ENCODE peak calls at places on chromosomes 3 and 15, in six cellular contexts. N, U, R, J, W and Z are unnamed samples.

GRCh38 chr3:108103971-108104797 is 13.4 kb upstream of the CD47 start:
- DNase-seq in J (no peak), N (no peak), W (no peak), U (peak), R (no peak), Z (no peak)

GRCh38 chr3:197256836-197257444 is 41.5 kb downstream of the DLG1 start:
- DNase-seq in R (peak), U (peak), J (peak), N (peak), W (no peak), Z (no peak)

GRCh38 chr3:61645148-61645547 is 83.8 kb downstream of the PTPRG start:
- DNase-seq in N (no peak), J (no peak), W (no peak), R (no peak), U (no peak), Z (no peak)

GRCh38 chr3:149701206-149701976 is 43.6 kb upstream of the WWTR1 start:
- DNase-seq in W (no peak), U (no peak), J (no peak), N (no peak), R (no peak), Z (no peak)

GRCh38 chr3:150797155-150797554 is 34.2 kb upstream of the SIAH2 start:
- DNase-seq in W (no peak), N (no peak), U (peak), J (no peak), R (no peak), Z (no peak)

GRCh38 chr3:140145501-140145900 is 210.5 kb downstream of the CLSTN2 start:
- DNase-seq in U (no peak), J (peak), W (no peak), R (no peak), N (no peak), Z (no peak)

GRCh38 chr3:108319428-108320053 is 23.2 kb downstream of the HHLA2 start:
- DNase-seq in R (no peak), J (no peak), W (no peak), U (no peak), N (no peak), Z (no peak)

GRCh38 chr3:149020196-149020838 is 29.0 kb downstream of the GYG1 start:
- DNase-seq in U (no peak), R (no peak), N (no peak), W (no peak), J (no peak), Z (peak)

GRCh38 chr3:46484911-46485696 is 12.7 kb upstream of the RTP3 start:
- DNase-seq in W (peak), R (no peak), J (no peak), N (no peak), U (no peak), Z (no peak)

GRCh38 chr3:138329127-138329983 is at the start of gene NME9:
- DNase-seq in R (peak), J (peak), W (peak), U (peak), N (peak), Z (peak)

GRCh38 chr15:25725758-25726157 is 137.4 kb downstream of the ATP10A start:
- DNase-seq in U (no peak), W (no peak), J (no peak), R (no peak), N (no peak), Z (no peak)

GRCh38 chr3:119973276-119973675 is 121.0 kb downstream of the GSK3B start:
- DNase-seq in N (no peak), W (no peak), U (no peak), R (no peak), J (no peak), Z (no peak)

GRCh38 chr15:29736012-29736744 is 86.1 kb downstream of the TJP1 start:
- DNase-seq in U (no peak), R (no peak), N (no peak), W (no peak), J (no peak), Z (no peak)

GRCh38 chr3:111690242-111690641 is 95.1 kb upstream of the ZBED2 start:
- DNase-seq in N (no peak), R (no peak), U (peak), W (no peak), J (no peak), Z (no peak)

GRCh38 chr3:128312271-128312670 is 154.4 kb downstream of the DNAJB8 start:
- DNase-seq in J (no peak), N (no peak), W (no peak), R (no peak), U (no peak), Z (no peak)

GRCh38 chr15:53833134-53833624 is 73.7 kb upstream of the WDR72 start:
- DNase-seq in U (peak), W (no peak), N (no peak), R (peak), J (no peak), Z (no peak)

GRCh38 chr15:30906366-30906765 is 2.7 kb downstream of the FAN1 start:
- DNase-seq in N (no peak), U (no peak), W (no peak), J (no peak), R (no peak), Z (no peak)

GRCh38 chr15:93047621-93048425 is 41.2 kb downstream of the RGMA start:
- DNase-seq in R (no peak), J (no peak), N (no peak), U (no peak), W (no peak), Z (no peak)

GRCh38 chr3:94226058-94226457 is 163.2 kb downstream of the NSUN3 start:
- DNase-seq in J (no peak), N (no peak), R (no peak), U (peak), W (no peak), Z (no peak)

GRCh38 chr3:23762214-23763039 is 43.3 kb upstream of the UBE2E1 start:
- DNase-seq in W (no peak), J (no peak), N (no peak), U (peak), R (no peak), Z (no peak)

GRCh38 chr3:133112666-133113065 is 74.5 kb downstream of the TMEM108 start:
- DNase-seq in R (no peak), J (no peak), U (peak), N (no peak), W (no peak), Z (no peak)

GRCh38 chr15:77533530-77533929 is 99.2 kb downstream of the LINGO1 start:
- DNase-seq in W (peak), R (no peak), U (no peak), J (peak), N (no peak), Z (no peak)

GRCh38 chr3:127457094-127457475 is 133.4 kb downstream of the TPRA1 start:
- DNase-seq in W (no peak), J (peak), R (no peak), N (no peak), U (peak), Z (peak)

GRCh38 chr3:41679412-41679811 is 282.5 kb downstream of the ULK4 start:
- DNase-seq in R (no peak), U (no peak), W (no peak), N (no peak), J (no peak), Z (no peak)

GRCh38 chr15:75697523-75698398 is 14.9 kb downstream of the CSPG4 start:
- DNase-seq in R (no peak), U (no peak), W (no peak), N (no peak), J (no peak), Z (no peak)

GRCh38 chr3:31890742-31891469 is 90.2 kb downstream of the OSBPL10 start:
- DNase-seq in R (no peak), N (no peak), U (no peak), J (no peak), W (no peak), Z (no peak)
- H3K4me3 ChIP-seq in R (no peak), N (no peak), U (no peak), J (no peak), W (no peak), Z (no peak)

DNA sequence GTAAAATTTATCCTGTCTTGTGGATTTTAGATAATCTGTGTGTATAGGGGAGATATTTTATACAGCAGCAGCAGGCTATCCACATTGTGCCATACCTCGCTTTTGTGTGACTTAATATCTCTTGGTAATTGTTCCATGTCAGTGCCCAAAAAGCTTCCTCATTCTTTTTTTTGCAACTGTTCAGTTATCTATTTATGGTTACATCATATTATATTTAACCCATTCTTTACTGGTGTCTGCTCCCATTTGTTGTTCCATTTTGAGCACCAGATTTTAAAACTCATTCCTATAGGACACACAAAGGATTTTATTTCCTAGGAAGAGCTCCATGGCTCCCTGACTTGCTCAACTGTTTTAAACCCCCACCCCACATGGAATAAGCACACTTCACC is 86.3 kb upstream of the RASGRP1 start:
- DNase-seq in U (no peak), N (no peak), W (no peak), J (no peak), R (no peak), Z (no peak)
- TF ChIP-seq CTCF in U (no peak), N (no peak), W (no peak), J (no peak), R (no peak), Z (no peak)

DNA sequence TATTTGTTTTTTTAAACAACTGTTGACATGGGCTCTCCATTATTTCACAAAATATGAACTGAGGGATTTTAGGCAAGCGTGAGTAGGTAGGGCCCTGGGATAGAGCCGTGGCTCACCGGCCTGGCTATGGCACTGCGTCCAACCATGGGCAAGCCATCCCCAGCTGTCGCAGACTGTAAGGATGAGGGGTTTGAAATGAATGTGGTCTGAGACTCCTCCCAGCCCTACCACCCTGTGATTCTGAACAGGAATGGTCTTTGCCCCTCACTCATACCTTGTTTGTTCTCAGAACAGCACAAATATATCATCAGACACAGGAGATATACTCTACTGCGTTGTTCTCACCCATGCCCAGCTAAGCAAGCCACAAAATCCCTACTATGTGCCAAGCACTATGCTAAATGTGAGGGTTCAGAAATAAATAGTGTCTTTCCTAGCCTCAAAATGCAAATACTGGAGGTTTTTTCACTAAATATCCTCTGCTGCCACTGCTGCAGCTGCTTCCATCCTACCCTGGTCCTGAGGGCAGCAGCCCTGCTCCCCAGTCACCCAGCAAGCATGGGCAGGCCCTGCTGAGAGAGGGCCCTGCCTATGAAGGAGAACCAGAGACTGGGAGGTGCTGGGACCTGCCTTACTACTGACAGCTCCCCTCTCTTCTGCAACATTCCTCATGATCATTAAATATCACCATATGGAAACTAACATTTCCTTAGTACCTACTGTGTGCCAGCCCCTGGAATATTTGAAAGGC is 102.8 kb downstream of the XXYLT1 start:
- DNase-seq in R (no peak), U (no peak), N (no peak), W (no peak), J (no peak), Z (no peak)
- H3K4me3 ChIP-seq in R (no peak), U (no peak), N (no peak), W (no peak), J (no peak), Z (no peak)

DNA sequence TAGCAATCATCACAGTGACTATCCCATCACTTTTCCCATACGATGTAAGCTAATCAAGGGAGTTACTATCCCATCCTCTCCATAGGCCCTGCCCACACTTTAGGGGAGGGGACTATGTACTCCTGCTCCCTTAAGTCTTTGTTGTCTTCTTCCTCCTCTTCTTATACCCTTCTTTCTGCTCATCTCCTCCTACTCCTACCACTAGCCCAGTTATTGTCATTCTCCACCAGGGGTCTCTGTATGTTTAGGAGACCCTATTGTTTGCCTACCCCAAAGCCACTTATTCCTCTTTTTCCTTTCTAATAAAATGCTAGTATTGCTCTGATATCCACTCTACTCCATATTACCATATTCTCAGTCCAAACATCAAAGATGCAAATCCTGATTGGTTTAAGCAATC is 27.8 kb downstream of the STAC start:
- DNase-seq in U (peak), N (no peak), W (no peak), J (peak), R (no peak), Z (no peak)
- TF ChIP-seq CTCF in U (no peak), N (peak), W (peak), J (peak), R (no peak), Z (no peak)

GRCh38 chr15:48883699-48884098 is 5.8 kb downstream of the EID1 start:
- DNase-seq in U (no peak), W (no peak), R (no peak), J (no peak), N (no peak), Z (no peak)

GRCh38 chr15:48876057-48876456 is 1.9 kb upstream of the EID1 start:
- DNase-seq in J (no peak), R (no peak), U (no peak), W (no peak), N (no peak), Z (no peak)

GRCh38 chr15:48875241-48875640 is 2.7 kb upstream of the EID1 start:
- DNase-seq in U (no peak), R (no peak), J (no peak), W (no peak), N (no peak), Z (no peak)

GRCh38 chr15:48877630-48878595 is at the start of gene EID1:
- DNase-seq in W (peak), R (peak), J (peak), N (peak), U (peak), Z (peak)

DNA sequence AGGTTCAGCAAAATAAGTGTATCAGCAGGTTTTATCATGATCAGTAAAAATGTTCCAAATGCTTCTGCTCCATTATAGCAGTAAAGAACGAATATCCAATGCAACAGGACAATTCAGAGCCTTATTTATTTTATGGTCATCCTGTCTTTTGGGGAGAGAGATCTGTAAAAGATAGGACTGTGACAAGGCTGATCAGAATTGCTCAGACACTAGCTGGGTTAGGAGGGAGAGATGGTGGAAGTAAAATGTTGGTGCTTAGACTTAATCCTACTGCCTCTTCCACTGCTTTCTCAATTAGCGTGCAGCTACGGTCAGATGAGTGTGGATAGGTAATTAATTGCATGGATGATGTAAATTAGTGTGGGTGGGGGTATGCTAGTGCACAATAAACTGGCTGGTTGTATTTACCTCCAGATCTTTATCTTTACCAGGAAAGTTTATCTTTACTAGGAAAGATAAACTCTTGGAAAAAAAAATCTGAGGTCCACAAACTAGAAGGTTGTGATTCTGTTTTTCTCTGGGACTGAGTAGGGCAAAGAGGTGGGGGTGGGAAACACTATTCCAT is 2.2 kb downstream of the EID1 start:
- DNase-seq in N (no peak), U (no peak), W (no peak), J (no peak), R (no peak), Z (no peak)
- H3K4me3 ChIP-seq in N (no peak), U (no peak), W (no peak), J (peak), R (peak), Z (no peak)

GRCh38 chr15:35215095-35215494 is 130.0 kb upstream of the NANOGP8 start:
- DNase-seq in R (no peak), J (no peak), N (no peak), U (no peak), W (no peak), Z (no peak)
- TF ChIP-seq CTCF in R (no peak), J (no peak), N (no peak), U (no peak), W (no peak), Z (no peak)